ENCODE peak calls at places on chromosomes 16 and 17, in eight cellular contexts. T, J, R, Y, M, W, E and H are unnamed samples.

GRCh38 chr16:918068-918467 is 52.7 kb downstream of the LMF1 start:
- DNase-seq in J (no peak), E (no peak), Y (peak; percentile 75), W (no peak), M (no peak), T (no peak), R (no peak), H (no peak)

GRCh38 chr17:72338847-72339790 is 218.3 kb downstream of the SOX9 start:
- DNase-seq in W (no peak), R (peak; percentile 37), T (peak; percentile 97), E (no peak), Y (peak; percentile 94), J (peak; percentile 91), M (peak; percentile 70), H (no peak)

GRCh38 chr17:38656959-38657823 is 17.6 kb downstream of the EPOP start:
- DNase-seq in M (no peak), T (no peak), E (peak; percentile 5), R (no peak), W (no peak), J (no peak), Y (no peak), H (no peak)

GRCh38 chr17:28478940-28479615 is 5.6 kb downstream of the SLC13A2 start:
- DNase-seq in M (no peak), T (peak; percentile 4), E (no peak), W (no peak), R (no peak), Y (no peak), J (no peak), H (no peak)

GRCh38 chr17:37787055-37787720 is 42.3 kb upstream of the HNF1B start:
- DNase-seq in R (peak; percentile 90), M (peak; percentile 86), Y (no peak), J (no peak), T (no peak), E (no peak), W (peak; percentile 77), H (peak; percentile 73)

GRCh38 chr17:76153202-76153601 is 12.2 kb upstream of the FOXJ1 start:
- DNase-seq in Y (no peak), M (no peak), E (no peak), W (no peak), R (no peak), J (no peak), T (no peak), H (no peak)

GRCh38 chr17:50703162-50703561 is 4.6 kb downstream of the ANKRD40 start:
- DNase-seq in J (no peak), E (no peak), R (no peak), Y (no peak), T (no peak), M (no peak), W (no peak), H (no peak)

GRCh38 chr17:39130205-39130604 is 21.2 kb downstream of the PLXDC1 start:
- DNase-seq in W (no peak), Y (no peak), T (no peak), M (no peak), E (no peak), R (no peak), J (no peak), H (no peak)

GRCh38 chr16:19912445-19913305 is 28.0 kb upstream of the GPRC5B start:
- DNase-seq in Y (no peak), T (peak; percentile 30), M (no peak), R (no peak), J (no peak), E (no peak), W (no peak), H (no peak)

GRCh38 chr16:72787519-72788268 is 260.2 kb downstream of the ZFHX3 start:
- DNase-seq in Y (peak; percentile 95), J (peak; percentile 86), E (no peak), M (no peak), R (peak; percentile 77), W (peak; percentile 59), T (peak; percentile 70), H (no peak)

GRCh38 chr17:31834448-31834847 is 24.6 kb downstream of the COPRS start:
- DNase-seq in W (no peak), R (no peak), E (no peak), T (no peak), J (no peak), Y (peak; percentile 41), M (no peak), H (no peak)

GRCh38 chr17:40727447-40728231 is 24.1 kb upstream of the KRT24 start:
- DNase-seq in Y (peak; percentile 33), T (peak; percentile 64), J (no peak), R (no peak), W (no peak), M (no peak), E (no peak), H (no peak)

GRCh38 chr16:11862489-11862888 is 11.1 kb upstream of the RSL1D1 start:
- DNase-seq in Y (no peak), W (no peak), J (no peak), T (no peak), M (no peak), R (no peak), E (no peak), H (no peak)

GRCh38 chr16:72833969-72834368 is 214.0 kb downstream of the ZFHX3 start:
- DNase-seq in J (no peak), Y (no peak), W (no peak), M (no peak), T (no peak), R (no peak), E (no peak), H (no peak)

GRCh38 chr17:39755550-39756375 is 18.0 kb downstream of the GRB7 start:
- DNase-seq in J (no peak), W (no peak), T (no peak), E (no peak), Y (peak; percentile 35), R (no peak), M (no peak), H (no peak)

GRCh38 chr16:54135361-54136275 is 151.0 kb downstream of the IRX3 start:
- DNase-seq in M (peak; percentile 4), W (no peak), Y (peak; percentile 66), T (peak; percentile 15), E (no peak), R (no peak), J (peak; percentile 14), H (no peak)

GRCh38 chr16:21028728-21029127 is 121.9 kb downstream of the DNAH3 start:
- DNase-seq in E (no peak), J (no peak), Y (no peak), R (no peak), M (no peak), W (no peak), T (no peak), H (no peak)

GRCh38 chr16:50438041-50438437 is 69.3 kb upstream of the BRD7 start:
- DNase-seq in W (no peak), E (no peak), Y (no peak), M (no peak), J (no peak), T (no peak), R (no peak), H (no peak)

GRCh38 chr16:79286646-79287423 is 313.7 kb downstream of the MAF start:
- DNase-seq in T (no peak), M (no peak), Y (no peak), W (peak; percentile 56), J (no peak), E (peak; percentile 94), R (peak; percentile 64), H (peak; percentile 67)

GRCh38 chr17:63647065-63647725 is 25.0 kb downstream of the MAP3K3 start:
- DNase-seq in R (no peak), Y (peak; percentile 91), W (no peak), T (peak; percentile 81), E (no peak), M (no peak), J (no peak), H (no peak)

GRCh38 chr16:22213801-22214200 is 7.7 kb downstream of the EEF2K start:
- DNase-seq in T (no peak), R (no peak), J (no peak), M (no peak), Y (no peak), E (no peak), W (no peak), H (no peak)